ENCODE peak calls at places on chromosome 4, in six cellular contexts. X, K, P, H, Q and D are unnamed samples.

GRCh38 chr4:108536577-108536976 is 83.8 kb upstream of the RPL34 start:
- DNase-seq in X (no peak), K (no peak), P (no peak), H (no peak), Q (no peak), D (no peak)

GRCh38 chr4:153947998-153948397 is 159.1 kb upstream of the SFRP2 start:
- DNase-seq in X (no peak), K (no peak), P (no peak), H (no peak), Q (no peak), D (no peak)

GRCh38 chr4:80071643-80072606 is 1.1 kb downstream of the ANTXR2 start:
- DNase-seq in X (peak), K (peak), P (peak), H (peak), Q (peak), D (peak)

GRCh38 chr4:4308800-4309441 is 18.9 kb downstream of the ZBTB49 start:
- DNase-seq in X (no peak), K (peak), P (peak), H (no peak), Q (no peak), D (peak)

GRCh38 chr4:972651-973424 is 531 bp downstream of the DGKQ start:
- DNase-seq in X (no peak), K (peak), P (no peak), H (peak), Q (peak), D (peak)

GRCh38 chr4:169272265-169272886 is 1.6 kb upstream of the SH3RF1 start:
- DNase-seq in X (no peak), K (peak), P (peak), H (no peak), Q (no peak), D (peak)

GRCh38 chr4:78650106-78651021 is 98.8 kb downstream of the ANXA3 start:
- DNase-seq in X (no peak), K (peak), P (peak), H (no peak), Q (peak), D (peak)

GRCh38 chr4:87973283-87974169 is 2.0 kb upstream of the SPP1 start:
- DNase-seq in X (peak), K (peak), P (peak), H (peak), Q (peak), D (peak)

GRCh38 chr4:83486457-83487129 is 1.7 kb upstream of the ABRAXAS1 start:
- DNase-seq in X (no peak), K (no peak), P (no peak), H (no peak), Q (peak), D (no peak)

GRCh38 chr4:82510216-82510615 is 51.6 kb downstream of the TMEM150C start:
- DNase-seq in X (no peak), K (no peak), P (no peak), H (no peak), Q (no peak), D (no peak)